ENCODE peak calls at places on chromosomes 5 and 9, in eight cellular contexts. Z is A549, N is heart left ventricle, I is transverse colon, G is lower leg skin, O is upper lobe of left lung, L is esophagus squamous epithelium, R is GM12878. V is an unnamed sample.

GRCh38 chr9:134699343-134699740 is 57.7 kb downstream of the COL5A1 start:
- DNase-seq in Z (no peak), N (no peak), I (no peak), G (no peak), O (no peak), L (no peak), R (no peak), V (no peak)

GRCh38 chr5:111603446-111603827 is 91.1 kb upstream of the STARD4 start:
- DNase-seq in Z (no peak), N (no peak), I (no peak), G (no peak), O (no peak), L (no peak), R (no peak), V (no peak)

GRCh38 chr9:13915591-13916301 is 398.2 kb downstream of the NFIB start:
- DNase-seq in Z (no peak), N (no peak), I (no peak), G (no peak), O (no peak), L (no peak), R (no peak), V (no peak)

GRCh38 chr5:174413520-174414314 is 310.7 kb upstream of the MSX2 start:
- DNase-seq in Z (peak; percentile 33), N (no peak), I (no peak), G (no peak), O (no peak), L (no peak), R (no peak), V (no peak)

GRCh38 chr5:90530736-90531487 is 1.5 kb upstream of the LYSMD3 start:
- DNase-seq in Z (no peak), N (no peak), I (no peak), G (no peak), O (no peak), L (no peak), R (no peak), V (peak; percentile 12)

GRCh38 chr5:77302247-77302646 is 91.8 kb downstream of the PDE8B start:
- DNase-seq in Z (no peak), N (no peak), I (no peak), G (no peak), O (no peak), L (no peak), R (no peak), V (no peak)

GRCh38 chr5:60852940-60853339 is 8.9 kb upstream of the ELOVL7 start:
- DNase-seq in Z (no peak), N (no peak), I (no peak), G (no peak), O (no peak), L (no peak), R (no peak), V (no peak)

GRCh38 chr9:96061293-96061987 is 185.9 kb downstream of the ERCC6L2 start:
- DNase-seq in Z (peak; percentile 47), N (peak; percentile 37), I (no peak), G (no peak), O (peak; percentile 32), L (no peak), R (no peak), V (peak; percentile 27)

GRCh38 chr5:32604800-32605765 is 19.7 kb downstream of the SUB1 start:
- DNase-seq in Z (no peak), N (no peak), I (no peak), G (no peak), O (no peak), L (no peak), R (no peak), V (no peak)

GRCh38 chr5:113614191-113614590 is 100.7 kb downstream of the YTHDC2 start:
- DNase-seq in Z (no peak), N (no peak), I (no peak), G (no peak), O (no peak), L (no peak), R (no peak), V (no peak)

GRCh38 chr5:60339691-60340191 is 360.2 kb downstream of the DEPDC1B start:
- DNase-seq in Z (no peak), N (peak; percentile 22), I (no peak), G (peak; percentile 89), O (no peak), L (no peak), R (no peak), V (peak; percentile 36)

GRCh38 chr5:29309359-29309758 is 1884.1 kb upstream of the CDH6 start:
- DNase-seq in Z (no peak), N (no peak), I (no peak), G (no peak), O (no peak), L (no peak), R (no peak), V (no peak)

GRCh38 chr5:88660326-88660946 is 222.5 kb downstream of the MEF2C start:
- DNase-seq in Z (no peak), N (no peak), I (no peak), G (no peak), O (no peak), L (no peak), R (no peak), V (no peak)

GRCh38 chr9:73129941-73130695 is 21.5 kb upstream of the ANXA1 start:
- DNase-seq in Z (no peak), N (no peak), I (no peak), G (no peak), O (no peak), L (no peak), R (no peak), V (no peak)

GRCh38 chr9:107306308-107306707 is 23.2 kb downstream of the RAD23B start:
- DNase-seq in Z (no peak), N (no peak), I (no peak), G (no peak), O (no peak), L (no peak), R (no peak), V (no peak)

GRCh38 chr9:107307331-107307730 is 24.3 kb downstream of the RAD23B start:
- DNase-seq in Z (no peak), N (no peak), I (no peak), G (no peak), O (no peak), L (no peak), R (no peak), V (no peak)

GRCh38 chr9:107312651-107313050 is 29.6 kb downstream of the RAD23B start:
- DNase-seq in Z (no peak), N (peak; percentile 25), I (no peak), G (no peak), O (no peak), L (no peak), R (no peak), V (no peak)

GRCh38 chr9:107309271-107309670 is 26.2 kb downstream of the RAD23B start:
- DNase-seq in Z (no peak), N (no peak), I (no peak), G (no peak), O (no peak), L (no peak), R (peak; percentile 25), V (no peak)

GRCh38 chr9:107308461-107308860 is 25.4 kb downstream of the RAD23B start:
- DNase-seq in Z (no peak), N (no peak), I (no peak), G (no peak), O (no peak), L (no peak), R (no peak), V (no peak)
- TF ChIP-seq POLR2A in Z (no peak), N (no peak), I (no peak), G (no peak), O (no peak), L (no peak), R (no peak), V (no peak)

GRCh38 chr5:10367586-10367985 is 14.1 kb downstream of the MARCHF6 start:
- DNase-seq in Z (no peak), N (no peak), I (no peak), G (no peak), O (no peak), L (no peak), R (no peak), V (no peak)

GRCh38 chr5:10364186-10364689 is 10.7 kb downstream of the MARCHF6 start:
- DNase-seq in Z (peak; percentile 33), N (no peak), I (no peak), G (no peak), O (no peak), L (no peak), R (no peak), V (no peak)

GRCh38 chr5:10366310-10367297 is 13.1 kb downstream of the MARCHF6 start:
- DNase-seq in Z (peak; percentile 56), N (no peak), I (peak; percentile 42), G (no peak), O (peak; percentile 67), L (no peak), R (no peak), V (peak; percentile 68)

GRCh38 chr5:10363519-10364185 is 10.2 kb downstream of the MARCHF6 start:
- DNase-seq in Z (no peak), N (no peak), I (no peak), G (no peak), O (no peak), L (no peak), R (no peak), V (no peak)

GRCh38 chr5:10365800-10366199 is 12.3 kb downstream of the MARCHF6 start:
- DNase-seq in Z (no peak), N (no peak), I (no peak), G (no peak), O (no peak), L (no peak), R (no peak), V (no peak)
- TF ChIP-seq CTCF in Z (no peak), N (no peak), I (no peak), G (no peak), O (no peak), L (no peak), R (no peak), V (no peak)

DNA sequence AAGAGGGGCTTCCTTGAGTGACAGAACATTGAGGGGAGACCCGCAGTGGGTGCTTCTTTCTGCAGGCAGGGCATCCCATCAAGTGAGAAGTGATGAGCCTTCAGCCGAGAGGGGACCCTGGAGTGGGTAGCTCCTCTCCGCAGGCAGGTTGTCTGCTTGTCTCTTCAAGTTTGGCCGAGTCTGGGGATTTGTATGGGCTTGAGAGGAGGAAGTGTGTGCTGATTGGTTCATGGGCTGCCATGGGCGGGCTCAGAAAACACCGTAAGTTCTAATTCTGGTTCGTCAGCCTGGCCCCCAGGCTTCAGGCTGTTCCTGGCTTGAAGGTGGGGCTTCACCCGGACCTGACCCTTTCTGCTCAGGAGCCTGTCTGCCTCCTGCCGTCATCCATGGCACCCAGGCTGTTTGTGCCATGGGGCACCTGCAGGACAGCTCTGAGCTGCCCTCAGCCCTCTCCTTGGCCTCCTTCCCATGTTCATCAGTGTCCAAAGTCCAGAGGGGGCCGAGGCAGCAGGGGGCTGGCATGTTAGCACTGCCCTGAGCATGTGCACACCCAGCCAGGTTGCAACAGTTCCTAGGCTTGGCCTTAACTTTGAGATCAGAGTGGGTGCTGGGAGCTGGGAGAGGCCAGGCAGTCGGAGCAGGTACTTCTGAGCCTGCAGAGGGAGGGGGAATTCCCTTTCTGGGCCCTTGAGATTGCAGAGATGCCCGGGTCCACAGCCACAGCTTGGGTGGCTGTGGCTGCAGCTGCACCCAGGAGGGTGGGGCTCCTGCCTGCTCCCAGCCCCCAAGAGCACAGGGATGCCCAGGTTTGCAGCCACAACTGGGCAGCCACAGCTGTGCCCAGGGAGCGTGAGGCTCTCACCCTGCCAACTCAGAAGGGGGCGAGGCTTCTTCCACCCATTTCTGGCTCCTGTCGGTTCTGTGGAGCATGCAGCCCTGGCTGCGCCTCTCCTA is 13.5 kb upstream of the DHFR start:
- DNase-seq in Z (no peak), N (no peak), I (peak; percentile 48), G (no peak), O (peak; percentile 82), L (no peak), R (no peak), V (peak; percentile 92)
- TF ChIP-seq POLR2A in Z (no peak), N (no peak), I (no peak), G (no peak), O (no peak), L (no peak), R (peak; percentile 52), V (no peak)

GRCh38 chr5:7916171-7916804 is 47.3 kb downstream of the MTRR start:
- DNase-seq in Z (no peak), N (no peak), I (no peak), G (no peak), O (no peak), L (no peak), R (no peak), V (no peak)
- TF ChIP-seq CTCF in Z (no peak), N (no peak), I (no peak), G (no peak), O (no peak), L (no peak), R (no peak), V (no peak)

V was measured in thyroid gland.